ENCODE peak calls at places on chromosomes 3 and 15, in six cellular contexts. T is ELR, B is BJ, Q is neural progenitor cell, D is PC-9, L is DND-41. W is an unnamed sample.

GRCh38 chr3:36738701-36739100 is 25.7 kb downstream of the DCLK3 start:
- DNase-seq in L (no peak), B (no peak), D (no peak), T (no peak), Q (no peak), W (no peak)

GRCh38 chr15:69190504-69190903 is 30.1 kb downstream of the GLCE start:
- DNase-seq in T (no peak), B (no peak), Q (no peak), D (no peak), L (no peak), W (no peak)

GRCh38 chr3:53190659-53191058 is 29.6 kb downstream of the PRKCD start:
- DNase-seq in T (no peak), D (no peak), Q (no peak), L (no peak), B (no peak), W (no peak)

GRCh38 chr15:57640935-57641682 is 49.4 kb downstream of the MYZAP start:
- DNase-seq in T (peak), L (peak), B (no peak), D (no peak), Q (peak), W (no peak)

GRCh38 chr3:198107840-198108734 is 148.1 kb downstream of the LMLN start:
- DNase-seq in T (no peak), D (no peak), L (no peak), B (no peak), Q (peak), W (no peak)

GRCh38 chr3:188233320-188233719 is 79.4 kb downstream of the LPP start:
- DNase-seq in T (peak), B (no peak), Q (no peak), D (no peak), L (no peak), W (no peak)

GRCh38 chr3:8651418-8652322 is 7.1 kb upstream of the SSUH2 start:
- DNase-seq in D (no peak), Q (no peak), L (no peak), T (no peak), B (no peak), W (no peak)

GRCh38 chr3:85189731-85190130 is 230.9 kb downstream of the CADM2 start:
- DNase-seq in Q (no peak), T (no peak), L (no peak), B (no peak), D (no peak), W (no peak)

GRCh38 chr3:172749201-172749965 is 1.1 kb upstream of the ECT2 start:
- DNase-seq in B (peak), T (peak), D (peak), L (no peak), Q (no peak), W (no peak)